ENCODE peak calls at places on chromosome 13, in six cellular contexts. One of them, this sample, is unnamed. For H3K36me3 and H3K4me1, the result is how much of the 10 kb centered on the place peaks cover.

GRCh38 chr13:31867709-31868108 is 128.4 kb downstream of the RXFP2 start:
- DNase-seq in aorta: no peak
- DNase-seq in spleen: no peak
- DNase-seq in pancreas: no peak
- DNase-seq in mucosa of descending colon: no peak
- DNase-seq in neuronal stem cell: no peak
- DNase-seq in this sample: no peak

GRCh38 chr13:101829484-101829883 is 377.0 kb downstream of the ITGBL1 start:
- DNase-seq in aorta: no peak
- DNase-seq in spleen: no peak
- DNase-seq in neuronal stem cell: no peak
- DNase-seq in pancreas: no peak
- DNase-seq in mucosa of descending colon: no peak
- DNase-seq in this sample: no peak

GRCh38 chr13:101149735-101150380 is 266.4 kb downstream of the NALCN start:
- DNase-seq in spleen: no peak
- DNase-seq in neuronal stem cell: peak
- DNase-seq in aorta: no peak
- DNase-seq in mucosa of descending colon: no peak
- DNase-seq in pancreas: no peak
- DNase-seq in this sample: no peak

GRCh38 chr13:38685974-38686571 is 804 bp upstream of the FREM2 start:
- DNase-seq in neuronal stem cell: peak
- DNase-seq in pancreas: no peak
- DNase-seq in mucosa of descending colon: peak
- DNase-seq in spleen: no peak
- DNase-seq in aorta: no peak
- DNase-seq in this sample: no peak

GRCh38 chr13:67119481-67119883 is 110.7 kb downstream of the PCDH9 start:
- DNase-seq in neuronal stem cell: no peak
- DNase-seq in mucosa of descending colon: no peak
- DNase-seq in aorta: no peak
- DNase-seq in spleen: no peak
- DNase-seq in pancreas: no peak
- DNase-seq in this sample: no peak

GRCh38 chr13:20125129-20125782 is 35.6 kb downstream of the GJA3 start:
- DNase-seq in mucosa of descending colon: no peak
- DNase-seq in neuronal stem cell: no peak
- DNase-seq in spleen: no peak
- DNase-seq in pancreas: no peak
- DNase-seq in aorta: no peak
- DNase-seq in this sample: no peak

GRCh38 chr13:29892149-29892548 is 41.7 kb upstream of the UBL3 start:
- DNase-seq in aorta: no peak
- DNase-seq in spleen: no peak
- DNase-seq in neuronal stem cell: no peak
- DNase-seq in mucosa of descending colon: no peak
- DNase-seq in pancreas: no peak
- DNase-seq in this sample: no peak

GRCh38 chr13:101511766-101512165 is 59.3 kb downstream of the ITGBL1 start:
- DNase-seq in neuronal stem cell: no peak
- DNase-seq in spleen: no peak
- DNase-seq in pancreas: no peak
- DNase-seq in mucosa of descending colon: no peak
- DNase-seq in aorta: no peak
- DNase-seq in this sample: no peak

GRCh38 chr13:100363874-100364273 is 224.7 kb downstream of the GGACT start:
- DNase-seq in mucosa of descending colon: no peak
- DNase-seq in neuronal stem cell: no peak
- DNase-seq in spleen: no peak
- DNase-seq in pancreas: no peak
- DNase-seq in aorta: no peak
- DNase-seq in this sample: no peak

GRCh38 chr13:56349866-56350265 is 790.9 kb upstream of the PRR20A start:
- DNase-seq in pancreas: no peak
- DNase-seq in spleen: no peak
- DNase-seq in mucosa of descending colon: no peak
- DNase-seq in aorta: no peak
- DNase-seq in neuronal stem cell: no peak
- DNase-seq in this sample: no peak

GRCh38 chr13:113862191-113862765 is 1.6 kb downstream of the GAS6 start:
- DNase-seq in aorta: no peak
- DNase-seq in spleen: no peak
- DNase-seq in mucosa of descending colon: peak
- DNase-seq in neuronal stem cell: no peak
- DNase-seq in pancreas: no peak
- DNase-seq in this sample: no peak

GRCh38 chr13:113861433-113862030 is 2.3 kb downstream of the GAS6 start:
- DNase-seq in aorta: no peak
- DNase-seq in neuronal stem cell: no peak
- DNase-seq in mucosa of descending colon: no peak
- DNase-seq in spleen: no peak
- DNase-seq in pancreas: peak
- DNase-seq in this sample: no peak

GRCh38 chr13:113862766-113863510 is 938 bp downstream of the GAS6 start:
- DNase-seq in aorta: peak
- DNase-seq in mucosa of descending colon: peak
- DNase-seq in pancreas: peak
- DNase-seq in neuronal stem cell: no peak
- DNase-seq in spleen: no peak
- DNase-seq in this sample: no peak

GRCh38 chr13:113864303-113864890 is 521 bp upstream of the GAS6 start:
- DNase-seq in spleen: no peak
- DNase-seq in pancreas: no peak
- DNase-seq in neuronal stem cell: no peak
- DNase-seq in aorta: no peak
- DNase-seq in mucosa of descending colon: no peak
- DNase-seq in this sample: no peak

DNA sequence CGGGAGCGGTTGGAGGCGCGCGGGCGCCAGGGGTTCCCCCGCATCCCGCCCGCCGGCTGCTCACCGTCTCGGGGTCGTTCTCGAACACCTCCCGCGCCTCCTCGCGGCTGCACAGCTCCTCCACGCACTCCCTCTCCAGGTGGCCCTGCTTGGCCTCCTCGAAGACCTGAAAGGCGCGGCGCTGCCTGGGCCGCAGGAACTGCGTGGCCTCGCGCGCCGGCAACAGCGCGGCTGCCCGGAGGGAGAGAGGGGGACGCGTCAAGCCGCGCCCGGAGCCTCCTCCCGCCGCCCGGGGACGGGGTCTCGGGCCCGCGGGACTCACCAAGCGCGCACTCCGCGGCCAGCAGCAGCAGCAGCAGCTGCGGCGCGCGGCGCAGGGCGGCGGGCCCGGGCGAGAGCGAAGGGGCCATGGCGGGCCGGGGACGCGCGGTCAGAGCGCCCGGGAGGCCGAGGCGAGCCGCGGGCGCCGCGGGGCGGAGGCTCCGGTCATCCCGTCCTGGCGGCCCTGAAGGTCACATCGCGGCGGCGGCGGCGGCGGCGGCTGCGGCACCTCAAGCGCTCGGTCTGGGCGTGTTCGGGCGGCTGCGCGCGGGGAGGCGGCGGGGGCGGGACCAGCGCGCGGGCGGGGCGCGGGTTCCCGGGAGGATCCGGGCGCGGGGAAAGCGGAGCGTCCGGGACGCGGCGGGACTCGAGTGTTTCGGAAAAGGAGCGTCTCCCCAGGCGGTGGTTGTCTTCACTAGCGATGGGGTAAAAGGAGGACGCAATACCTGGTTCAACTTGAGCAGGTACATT is at the start of gene GAS6:
- DNase-seq in aorta: no peak
- DNase-seq in neuronal stem cell: peak
- DNase-seq in mucosa of descending colon: peak
- DNase-seq in spleen: no peak
- DNase-seq in pancreas: peak
- DNase-seq in this sample: no peak
- H3K4me3 ChIP-seq in aorta: peak
- H3K4me3 ChIP-seq in neuronal stem cell: peak
- H3K4me3 ChIP-seq in mucosa of descending colon: peak
- H3K4me3 ChIP-seq in spleen: peak
- H3K4me3 ChIP-seq in pancreas: peak
- H3K4me3 ChIP-seq in this sample: peak

GRCh38 chr13:49256841-49257240 is 9.1 kb downstream of the CDADC1 start:
- DNase-seq in neuronal stem cell: no peak
- DNase-seq in aorta: no peak
- DNase-seq in mucosa of descending colon: no peak
- DNase-seq in pancreas: no peak
- DNase-seq in spleen: no peak
- DNase-seq in this sample: no peak
- H3K36me3 ChIP-seq in neuronal stem cell: under half
- H3K36me3 ChIP-seq in aorta: under half
- H3K36me3 ChIP-seq in mucosa of descending colon: under half
- H3K36me3 ChIP-seq in pancreas: under half
- H3K36me3 ChIP-seq in spleen: under half
- H3K36me3 ChIP-seq in this sample: under half

DNA sequence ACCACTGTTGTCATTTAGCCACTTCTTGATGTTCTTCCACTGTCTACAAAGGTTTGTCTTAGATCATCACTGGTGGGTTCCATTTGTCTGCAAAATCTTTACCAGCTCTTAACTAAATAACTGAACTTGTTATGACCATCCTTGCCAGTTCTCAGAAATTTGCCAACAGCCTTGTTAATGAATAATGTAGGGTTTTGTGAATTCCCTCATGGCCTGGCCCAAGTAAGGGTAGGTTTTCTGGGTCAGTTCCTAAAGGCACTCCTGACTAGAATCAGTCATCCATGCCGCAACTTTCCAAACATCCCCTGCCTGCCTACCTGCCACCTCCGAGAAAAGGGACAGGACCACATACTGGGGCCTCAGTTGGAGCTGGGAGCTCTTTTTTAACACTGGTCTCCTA is 4.0 kb downstream of the COL4A1 start:
- DNase-seq in spleen: no peak
- DNase-seq in pancreas: no peak
- DNase-seq in aorta: no peak
- DNase-seq in mucosa of descending colon: no peak
- DNase-seq in neuronal stem cell: no peak
- DNase-seq in this sample: no peak
- H3K4me1 ChIP-seq in spleen: under half
- H3K4me1 ChIP-seq in pancreas: under half
- H3K4me1 ChIP-seq in aorta: under half
- H3K4me1 ChIP-seq in mucosa of descending colon: under half
- H3K4me1 ChIP-seq in neuronal stem cell: under half
- H3K4me1 ChIP-seq in this sample: under half

GRCh38 chr13:109131698-109132257 is 502.4 kb downstream of the MYO16 start:
- DNase-seq in aorta: no peak
- DNase-seq in neuronal stem cell: no peak
- DNase-seq in pancreas: no peak
- DNase-seq in spleen: no peak
- DNase-seq in mucosa of descending colon: no peak
- DNase-seq in this sample: no peak
- H3K4me3 ChIP-seq in aorta: no peak
- H3K4me3 ChIP-seq in neuronal stem cell: no peak
- H3K4me3 ChIP-seq in pancreas: no peak
- H3K4me3 ChIP-seq in spleen: no peak
- H3K4me3 ChIP-seq in mucosa of descending colon: no peak
- H3K4me3 ChIP-seq in this sample: no peak

DNA sequence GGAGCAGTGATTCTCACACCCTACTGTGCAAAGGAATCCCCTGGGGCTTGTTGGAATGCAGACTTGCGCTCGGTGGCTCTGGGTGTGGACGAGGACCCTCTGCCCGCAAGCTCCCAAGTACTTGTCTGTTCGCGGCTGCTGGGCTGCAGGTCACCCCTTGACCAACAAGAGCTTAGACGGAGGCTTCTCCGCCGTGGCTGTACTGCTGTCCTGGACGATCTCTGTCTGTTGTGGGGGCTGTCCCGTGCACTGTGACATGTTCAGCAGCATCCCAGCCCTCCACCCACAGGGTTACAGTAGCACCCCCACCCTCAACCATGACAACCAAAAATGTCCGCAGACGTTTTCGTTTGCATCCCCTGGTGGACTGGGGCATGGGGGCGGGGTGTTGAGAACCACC is 22.9 kb upstream of the SLC15A1 start:
- DNase-seq in mucosa of descending colon: no peak
- DNase-seq in aorta: no peak
- DNase-seq in pancreas: no peak
- DNase-seq in neuronal stem cell: no peak
- DNase-seq in spleen: no peak
- DNase-seq in this sample: no peak
- H3K36me3 ChIP-seq in mucosa of descending colon: under half
- H3K36me3 ChIP-seq in aorta: under half
- H3K36me3 ChIP-seq in pancreas: under half
- H3K36me3 ChIP-seq in neuronal stem cell: under half
- H3K36me3 ChIP-seq in spleen: under half
- H3K36me3 ChIP-seq in this sample: under half

GRCh38 chr13:27424246-27425150 is at the start of gene GTF3A:
- DNase-seq in pancreas: peak
- DNase-seq in aorta: peak
- DNase-seq in spleen: peak
- DNase-seq in neuronal stem cell: peak
- DNase-seq in mucosa of descending colon: peak
- DNase-seq in this sample: peak
- H3K4me1 ChIP-seq in pancreas: under half
- H3K4me1 ChIP-seq in aorta: under half
- H3K4me1 ChIP-seq in spleen: half or more
- H3K4me1 ChIP-seq in neuronal stem cell: under half
- H3K4me1 ChIP-seq in mucosa of descending colon: under half
- H3K4me1 ChIP-seq in this sample: under half

GRCh38 chr13:106567421-106568224 is at the start of gene ARGLU1:
- DNase-seq in aorta: peak
- DNase-seq in mucosa of descending colon: peak
- DNase-seq in neuronal stem cell: peak
- DNase-seq in pancreas: peak
- DNase-seq in spleen: peak
- DNase-seq in this sample: peak

GRCh38 chr13:106566682-106567420 is 1.1 kb downstream of the ARGLU1 start:
- DNase-seq in mucosa of descending colon: peak
- DNase-seq in pancreas: peak
- DNase-seq in neuronal stem cell: no peak
- DNase-seq in aorta: peak
- DNase-seq in spleen: peak
- DNase-seq in this sample: peak

GRCh38 chr13:106562301-106562700 is 5.6 kb downstream of the ARGLU1 start:
- DNase-seq in neuronal stem cell: no peak
- DNase-seq in spleen: no peak
- DNase-seq in mucosa of descending colon: no peak
- DNase-seq in pancreas: no peak
- DNase-seq in aorta: no peak
- DNase-seq in this sample: no peak

GRCh38 chr13:106568225-106569003 is 477 bp upstream of the ARGLU1 start:
- DNase-seq in aorta: no peak
- DNase-seq in pancreas: no peak
- DNase-seq in mucosa of descending colon: no peak
- DNase-seq in spleen: no peak
- DNase-seq in neuronal stem cell: no peak
- DNase-seq in this sample: no peak

DNA sequence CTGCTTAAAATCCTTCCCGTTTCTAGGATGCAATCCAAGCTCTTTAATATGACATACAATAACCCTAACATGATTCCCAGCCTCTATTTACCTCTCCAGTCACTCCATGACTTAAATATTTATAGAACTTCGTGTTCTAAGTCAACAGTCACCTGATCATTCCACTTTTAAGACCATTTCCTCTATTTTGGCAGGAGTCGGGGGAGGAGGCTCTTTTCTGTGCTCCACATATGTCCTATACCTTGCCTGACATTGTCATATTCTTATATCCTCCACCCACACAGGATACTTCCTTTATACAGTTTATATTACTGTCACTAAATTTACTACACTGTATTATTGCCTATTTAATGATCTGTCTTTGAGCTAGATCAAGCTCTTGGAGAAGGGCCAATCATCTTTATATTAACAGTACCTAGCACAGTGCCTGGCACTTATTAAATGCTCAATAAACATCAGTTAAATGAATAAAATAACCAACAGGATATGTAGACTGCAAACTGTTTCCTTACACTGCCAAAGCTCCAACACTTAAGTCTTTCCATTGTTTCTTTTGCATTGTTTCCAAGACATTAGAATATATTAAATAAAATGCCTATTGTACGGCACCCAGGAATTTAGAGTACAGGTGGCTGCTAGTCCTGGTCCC is 2.7 kb downstream of the ARGLU1 start:
- DNase-seq in pancreas: no peak
- DNase-seq in mucosa of descending colon: no peak
- DNase-seq in aorta: no peak
- DNase-seq in neuronal stem cell: no peak
- DNase-seq in spleen: no peak
- DNase-seq in this sample: no peak
- H3K4me3 ChIP-seq in pancreas: no peak
- H3K4me3 ChIP-seq in mucosa of descending colon: no peak
- H3K4me3 ChIP-seq in aorta: peak
- H3K4me3 ChIP-seq in neuronal stem cell: peak
- H3K4me3 ChIP-seq in spleen: peak
- H3K4me3 ChIP-seq in this sample: peak